ENCODE peak calls at places on chromosomes 6 and 20, in eight cellular contexts. M, P, V, T, F, B, G and E are unnamed samples.

GRCh38 chr6:144922120-144922722 is 637.1 kb downstream of the UTRN start:
- DNase-seq in M (peak), P (no peak), V (no peak), T (no peak), F (no peak), B (no peak), G (no peak), E (peak)

GRCh38 chr6:96899019-96899418 is 1.3 kb upstream of the NDUFAF4 start:
- DNase-seq in M (peak), P (no peak), V (no peak), T (peak), F (peak), B (peak), G (peak), E (peak)

GRCh38 chr6:105879902-105880547 is 206.1 kb upstream of the PRDM1 start:
- DNase-seq in M (no peak), P (no peak), V (no peak), T (no peak), F (peak), B (no peak), G (peak), E (no peak)

GRCh38 chr20:56440346-56441007 is 27.9 kb upstream of the RTF2 start:
- DNase-seq in M (no peak), P (no peak), V (no peak), T (no peak), F (no peak), B (no peak), G (no peak), E (no peak)

GRCh38 chr6:165991341-165991740 is 176.3 kb downstream of the TBXT start:
- DNase-seq in M (no peak), P (no peak), V (no peak), T (no peak), F (no peak), B (no peak), G (no peak), E (no peak)

GRCh38 chr6:14288910-14289309 is 171.3 kb downstream of the CD83 start:
- DNase-seq in M (peak), P (no peak), V (no peak), T (no peak), F (no peak), B (no peak), G (no peak), E (peak)

GRCh38 chr6:156383059-156383458 is 394.1 kb upstream of the ARID1B start:
- DNase-seq in M (no peak), P (no peak), V (no peak), T (no peak), F (no peak), B (no peak), G (no peak), E (no peak)

GRCh38 chr6:44672838-44673237 is 285.3 kb downstream of the CDC5L start:
- DNase-seq in M (no peak), P (no peak), V (no peak), T (no peak), F (no peak), B (no peak), G (no peak), E (no peak)

GRCh38 chr6:159761135-159761872 is 541 bp upstream of the ACAT2 start:
- DNase-seq in M (peak), P (peak), V (peak), T (no peak), F (peak), B (peak), G (peak), E (peak)

GRCh38 chr6:159756508-159756907 is 5.3 kb upstream of the ACAT2 start:
- DNase-seq in M (no peak), P (no peak), V (no peak), T (no peak), F (no peak), B (no peak), G (no peak), E (no peak)

GRCh38 chr6:159760602-159761057 is 1.2 kb upstream of the ACAT2 start:
- DNase-seq in M (peak), P (no peak), V (no peak), T (peak), F (no peak), B (peak), G (no peak), E (peak)

GRCh38 chr6:159759645-159760044 is 2.2 kb upstream of the ACAT2 start:
- DNase-seq in M (no peak), P (no peak), V (no peak), T (no peak), F (no peak), B (no peak), G (no peak), E (no peak)

GRCh38 chr6:159758031-159759001 is 3.5 kb upstream of the ACAT2 start:
- DNase-seq in M (peak), P (no peak), V (no peak), T (peak), F (no peak), B (peak), G (no peak), E (peak)
- TF ChIP-seq CTCF in M (peak), P (no peak), V (no peak), T (no peak), F (no peak), B (peak), G (no peak), E (peak)

GRCh38 chr6:12291083-12291784 is 1.1 kb downstream of the EDN1 start:
- DNase-seq in M (no peak), P (no peak), V (no peak), T (peak), F (no peak), B (no peak), G (no peak), E (no peak)
- H3K4me3 ChIP-seq in M (peak), P (peak), V (peak), T (peak), F (peak), B (peak), G (no peak), E (no peak)

GRCh38 chr6:41719796-41720620 is 15.4 kb downstream of the TFEB start:
- DNase-seq in M (no peak), P (peak), V (peak), T (no peak), F (no peak), B (no peak), G (no peak), E (no peak)
- TF ChIP-seq CTCF in M (no peak), P (no peak), V (no peak), T (no peak), F (no peak), B (no peak), G (no peak), E (no peak)

GRCh38 chr20:32227316-32227715 is 19.6 kb downstream of the POFUT1 start:
- DNase-seq in M (no peak), P (no peak), V (no peak), T (no peak), F (no peak), B (no peak), G (no peak), E (no peak)
- H3K4me3 ChIP-seq in M (no peak), P (no peak), V (peak), T (no peak), F (no peak), B (no peak), G (no peak), E (no peak)

GRCh38 chr6:87472525-87473418 is at the start of gene SLC35A1:
- DNase-seq in M (peak), P (peak), V (peak), T (peak), F (peak), B (peak), G (peak), E (peak)
- TF ChIP-seq CTCF in M (peak), P (no peak), V (peak), T (no peak), F (peak), B (peak), G (peak), E (no peak)

GRCh38 chr20:20492521-20493334 is 124.8 kb downstream of the INSM1 start:
- DNase-seq in M (no peak), P (no peak), V (no peak), T (no peak), F (no peak), B (no peak), G (no peak), E (no peak)
- H3K4me3 ChIP-seq in M (no peak), P (no peak), V (no peak), T (no peak), F (no peak), B (no peak), G (no peak), E (no peak)

DNA sequence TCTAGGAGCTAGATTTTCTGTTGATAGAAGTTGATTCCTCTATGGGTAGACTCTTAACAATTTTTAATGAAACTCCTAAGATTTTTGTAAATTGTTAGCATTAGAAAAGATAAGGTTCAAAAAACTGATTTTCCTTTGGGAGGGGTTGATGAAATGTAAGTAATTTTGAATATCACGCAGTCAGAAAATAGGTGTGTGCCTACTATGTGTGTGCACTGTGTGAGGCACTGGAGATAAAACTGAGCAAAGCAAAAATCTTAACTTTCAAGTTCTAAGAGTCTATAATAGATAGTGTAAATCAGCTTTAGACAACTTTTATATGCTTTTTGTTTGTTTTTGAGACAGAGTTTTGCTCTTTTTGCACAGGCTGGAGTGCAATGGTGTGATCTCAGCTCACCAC is 53.3 kb downstream of the FAM217A start:
- DNase-seq in M (no peak), P (no peak), V (no peak), T (no peak), F (no peak), B (no peak), G (no peak), E (no peak)
- TF ChIP-seq CTCF in M (no peak), P (no peak), V (no peak), T (no peak), F (no peak), B (no peak), G (no peak), E (no peak)

DNA sequence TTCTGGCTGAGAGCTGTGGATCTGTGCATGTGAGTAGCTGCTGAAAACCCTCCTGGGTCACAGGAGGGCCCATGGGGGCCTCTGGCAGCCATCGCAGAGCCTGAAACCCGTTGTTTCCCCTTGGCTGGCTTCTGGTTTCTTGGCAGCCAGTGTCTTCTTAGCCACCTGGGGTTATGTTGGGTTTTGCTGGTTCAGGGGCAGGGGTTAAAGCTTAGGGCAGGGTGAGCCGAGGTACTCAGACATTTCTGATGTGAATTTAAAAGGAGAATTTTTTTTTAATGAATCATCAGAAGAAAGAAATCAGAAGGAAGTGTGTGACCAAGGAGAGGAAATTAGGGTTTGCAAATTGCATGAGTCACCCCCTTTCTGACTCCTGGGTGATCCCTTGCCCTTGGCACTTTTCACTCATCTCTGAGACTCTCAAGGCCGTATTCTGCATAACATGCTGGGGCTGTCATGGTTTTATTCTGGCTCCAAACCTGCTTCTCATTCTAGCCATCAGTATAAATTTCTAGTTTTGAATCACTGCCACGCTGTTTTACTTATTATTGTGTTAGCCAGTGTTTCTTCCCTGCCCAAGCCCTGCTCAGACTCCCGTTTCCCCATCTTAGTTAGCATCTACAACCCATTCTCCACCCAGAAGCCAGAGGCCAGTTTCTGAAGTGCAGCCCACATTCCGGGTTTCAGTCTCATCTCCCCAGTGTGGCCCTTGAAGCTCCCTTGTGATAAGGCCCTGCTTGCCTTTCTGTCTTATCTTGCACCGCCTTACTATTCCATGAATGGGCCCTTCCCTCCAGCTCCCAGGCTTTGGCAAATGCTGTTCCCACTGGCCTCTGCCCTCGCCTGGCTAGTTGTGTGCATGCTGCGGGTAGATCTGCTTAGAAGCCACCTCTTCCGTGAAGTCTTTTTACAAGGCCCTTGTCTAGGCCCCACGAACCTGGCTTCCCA is 40.9 kb downstream of the TOX2 start:
- DNase-seq in M (peak), P (no peak), V (no peak), T (peak), F (no peak), B (peak), G (peak), E (peak)
- H3K4me3 ChIP-seq in M (no peak), P (no peak), V (no peak), T (no peak), F (no peak), B (no peak), G (no peak), E (no peak)

GRCh38 chr6:110355727-110356126 is 2.4 kb downstream of the METTL24 start:
- DNase-seq in M (no peak), P (no peak), V (no peak), T (no peak), F (no peak), B (no peak), G (no peak), E (no peak)

GRCh38 chr6:110353420-110353819 is 4.7 kb downstream of the METTL24 start:
- DNase-seq in M (no peak), P (no peak), V (no peak), T (no peak), F (no peak), B (no peak), G (no peak), E (no peak)

GRCh38 chr6:110356778-110357177 is 1.4 kb downstream of the METTL24 start:
- DNase-seq in M (no peak), P (peak), V (no peak), T (no peak), F (peak), B (no peak), G (no peak), E (no peak)

GRCh38 chr6:110357298-110357695 is 852 bp downstream of the METTL24 start:
- DNase-seq in M (no peak), P (no peak), V (no peak), T (no peak), F (peak), B (peak), G (no peak), E (peak)

GRCh38 chr6:110355031-110355430 is 3.1 kb downstream of the METTL24 start:
- DNase-seq in M (no peak), P (no peak), V (no peak), T (no peak), F (no peak), B (no peak), G (no peak), E (no peak)
- TF ChIP-seq CTCF in M (no peak), P (no peak), V (no peak), T (no peak), F (no peak), B (no peak), G (no peak), E (no peak)